ENCODE peak calls at places on chromosomes 13 and 19, in four cellular contexts. One of them, this sample, is unnamed.

GRCh38 chr13:33205804-33206221 is 79.7 kb downstream of the STARD13 start:
- DNase-seq in AG09319: no peak
- DNase-seq in tibial nerve: no peak
- DNase-seq in lower lobe of right lung: no peak
- DNase-seq in this sample: no peak

GRCh38 chr13:73138967-73139491 is 80.2 kb downstream of the KLF5 start:
- DNase-seq in lower lobe of right lung: no peak
- DNase-seq in AG09319: no peak
- DNase-seq in tibial nerve: no peak
- DNase-seq in this sample: no peak

GRCh38 chr19:3618144-3618810 is 8.3 kb downstream of the CACTIN start:
- DNase-seq in AG09319: no peak
- DNase-seq in tibial nerve: peak
- DNase-seq in lower lobe of right lung: no peak
- DNase-seq in this sample: peak

GRCh38 chr13:69660155-69660554 is 447.5 kb upstream of the ATXN8OS start:
- DNase-seq in tibial nerve: no peak
- DNase-seq in AG09319: no peak
- DNase-seq in lower lobe of right lung: no peak
- DNase-seq in this sample: no peak

GRCh38 chr19:32829345-32829896 is 40.1 kb downstream of the SLC7A9 start:
- DNase-seq in tibial nerve: no peak
- DNase-seq in AG09319: no peak
- DNase-seq in lower lobe of right lung: no peak
- DNase-seq in this sample: no peak

GRCh38 chr13:100128373-100128772 is 39.5 kb downstream of the PCCA start:
- DNase-seq in lower lobe of right lung: no peak
- DNase-seq in AG09319: no peak
- DNase-seq in tibial nerve: no peak
- DNase-seq in this sample: no peak

GRCh38 chr19:6593651-6594416 is 2.9 kb upstream of the CD70 start:
- DNase-seq in tibial nerve: no peak
- DNase-seq in AG09319: no peak
- DNase-seq in lower lobe of right lung: no peak
- DNase-seq in this sample: no peak

GRCh38 chr13:50365683-50366391 is 350.6 kb downstream of the KCNRG start:
- DNase-seq in tibial nerve: no peak
- DNase-seq in AG09319: no peak
- DNase-seq in lower lobe of right lung: peak
- DNase-seq in this sample: no peak

GRCh38 chr13:28421674-28422410 is 73.1 kb downstream of the FLT1 start:
- DNase-seq in AG09319: no peak
- DNase-seq in tibial nerve: no peak
- DNase-seq in lower lobe of right lung: no peak
- DNase-seq in this sample: no peak

GRCh38 chr19:46574533-46574932 is 26.6 kb upstream of the CALM3 start:
- DNase-seq in tibial nerve: no peak
- DNase-seq in AG09319: no peak
- DNase-seq in lower lobe of right lung: no peak
- DNase-seq in this sample: no peak

GRCh38 chr13:70723732-70724131 is 615.5 kb upstream of the KLHL1 start:
- DNase-seq in tibial nerve: no peak
- DNase-seq in AG09319: no peak
- DNase-seq in lower lobe of right lung: no peak
- DNase-seq in this sample: no peak

GRCh38 chr13:113849546-113849945 is 14.3 kb downstream of the GAS6 start:
- DNase-seq in lower lobe of right lung: no peak
- DNase-seq in tibial nerve: no peak
- DNase-seq in AG09319: no peak
- DNase-seq in this sample: no peak

GRCh38 chr13:20721454-20722357 is 18.2 kb downstream of the IL17D start:
- DNase-seq in AG09319: no peak
- DNase-seq in lower lobe of right lung: no peak
- DNase-seq in tibial nerve: peak
- DNase-seq in this sample: no peak

GRCh38 chr19:37987356-37988332 is 80.6 kb downstream of the SIPA1L3 start:
- DNase-seq in tibial nerve: no peak
- DNase-seq in lower lobe of right lung: no peak
- DNase-seq in AG09319: no peak
- DNase-seq in this sample: no peak
- TF ChIP-seq CTCF in tibial nerve: no peak
- TF ChIP-seq CTCF in lower lobe of right lung: no peak
- TF ChIP-seq CTCF in AG09319: no peak
- TF ChIP-seq CTCF in this sample: no peak

GRCh38 chr13:110499621-110500281 is 61.8 kb downstream of the RAB20 start:
- DNase-seq in lower lobe of right lung: no peak
- DNase-seq in tibial nerve: no peak
- DNase-seq in AG09319: peak
- DNase-seq in this sample: no peak
- TF ChIP-seq CTCF in lower lobe of right lung: no peak
- TF ChIP-seq CTCF in tibial nerve: no peak
- TF ChIP-seq CTCF in AG09319: no peak
- TF ChIP-seq CTCF in this sample: no peak

DNA sequence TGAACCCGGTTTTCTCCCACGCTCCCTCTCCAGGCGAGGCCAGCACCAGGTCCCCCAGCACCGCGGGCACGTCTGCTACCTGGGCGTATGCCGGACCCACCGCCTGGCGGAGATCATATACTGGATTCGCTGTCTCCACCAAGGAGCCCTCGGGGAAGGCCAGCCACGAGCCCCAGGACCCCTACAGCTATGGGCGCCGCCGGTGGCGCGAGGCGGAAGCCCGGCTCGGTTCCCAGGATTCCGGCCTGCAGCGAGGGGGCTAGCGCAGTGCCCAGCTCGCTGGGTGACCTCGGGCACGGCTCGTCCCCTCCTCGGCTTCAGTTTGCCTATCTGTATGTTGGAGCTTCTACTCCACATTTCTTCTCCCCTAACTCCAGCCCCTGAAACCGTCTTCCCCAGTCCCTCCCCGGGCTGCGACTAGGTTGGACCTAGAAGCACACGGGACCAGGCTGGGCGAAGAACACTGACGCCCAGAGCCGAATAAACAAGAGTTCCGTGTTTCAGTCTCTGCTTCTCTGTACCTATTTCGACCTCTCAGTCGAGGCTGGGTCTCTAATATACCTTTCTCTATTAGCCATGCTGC is 752 bp upstream of the CPT1C start:
- DNase-seq in AG09319: no peak
- DNase-seq in lower lobe of right lung: no peak
- DNase-seq in tibial nerve: no peak
- DNase-seq in this sample: no peak
- TF ChIP-seq CTCF in AG09319: no peak
- TF ChIP-seq CTCF in lower lobe of right lung: no peak
- TF ChIP-seq CTCF in tibial nerve: no peak
- TF ChIP-seq CTCF in this sample: no peak

DNA sequence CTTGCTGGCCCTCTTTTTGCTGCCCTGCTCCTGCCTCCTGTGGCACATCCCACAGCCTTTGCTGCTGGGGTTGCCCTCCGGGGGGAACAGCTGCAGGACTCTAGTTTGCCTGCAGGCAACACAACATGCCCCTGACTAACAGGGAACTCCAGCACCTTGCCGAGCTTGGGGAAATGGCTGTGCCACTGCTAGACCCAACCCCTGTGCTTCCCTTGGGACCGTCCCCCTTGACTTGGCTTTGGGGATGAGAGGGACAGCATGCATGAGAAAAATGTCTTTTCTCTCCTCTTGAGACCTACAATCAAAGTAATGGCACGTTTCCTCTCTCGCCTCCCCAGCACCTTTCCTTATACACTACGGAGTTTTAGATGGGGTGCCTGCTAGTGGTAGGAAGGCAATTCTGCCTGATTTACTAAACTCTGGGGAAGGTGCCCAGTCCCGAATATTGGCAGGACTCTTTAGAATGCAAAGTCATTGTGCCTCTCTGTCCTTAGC is 12.4 kb upstream of the VWA8 start:
- DNase-seq in lower lobe of right lung: no peak
- DNase-seq in tibial nerve: no peak
- DNase-seq in AG09319: no peak
- DNase-seq in this sample: no peak
- TF ChIP-seq CTCF in lower lobe of right lung: no peak
- TF ChIP-seq CTCF in tibial nerve: no peak
- TF ChIP-seq CTCF in AG09319: no peak
- TF ChIP-seq CTCF in this sample: no peak

GRCh38 chr13:81610613-81611012 is 1269.7 kb upstream of the SPRY2 start:
- DNase-seq in AG09319: no peak
- DNase-seq in tibial nerve: no peak
- DNase-seq in lower lobe of right lung: no peak
- DNase-seq in this sample: no peak
- TF ChIP-seq CTCF in AG09319: no peak
- TF ChIP-seq CTCF in tibial nerve: no peak
- TF ChIP-seq CTCF in lower lobe of right lung: no peak
- TF ChIP-seq CTCF in this sample: no peak

DNA sequence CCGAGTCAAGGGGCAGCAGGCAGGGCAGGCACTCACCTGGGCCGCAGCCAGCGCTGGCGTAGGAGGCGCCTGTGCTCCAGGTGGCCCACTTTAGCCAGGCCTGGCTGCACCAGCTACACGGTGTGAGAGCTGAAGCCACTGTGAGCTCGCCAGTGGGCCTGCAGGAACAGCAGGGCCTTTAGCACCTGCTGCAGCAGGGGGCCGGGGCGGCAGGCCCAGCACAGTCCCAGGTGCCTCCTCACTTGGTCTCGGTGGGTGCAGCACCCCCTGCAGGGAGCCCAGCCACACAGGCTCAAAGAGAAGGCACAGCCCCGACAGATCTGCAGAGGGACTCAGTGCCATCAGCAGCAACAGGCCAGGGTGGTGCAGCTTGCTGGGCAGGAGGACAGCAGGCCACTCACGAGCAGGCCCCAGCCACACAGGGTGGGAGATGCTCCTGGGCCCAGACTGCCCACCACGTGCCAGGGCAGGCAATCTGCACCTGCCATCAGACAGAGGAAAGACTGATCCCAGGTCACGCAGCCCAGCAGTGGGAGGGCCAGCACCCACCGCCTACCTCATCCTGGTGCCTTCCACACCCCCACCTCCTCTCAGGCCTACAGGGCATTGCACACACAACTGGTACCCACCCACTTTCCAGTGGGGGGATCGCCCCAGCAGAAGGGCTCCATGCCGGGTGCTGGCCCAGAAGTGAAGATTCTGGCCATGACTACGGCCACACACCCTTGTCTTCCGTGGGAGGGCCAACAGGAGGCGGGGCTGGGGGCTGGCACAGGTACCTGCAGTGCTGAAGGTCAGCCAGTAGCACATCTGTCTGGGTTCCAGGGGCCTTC is 15.8 kb downstream of the ARHGAP33 start:
- DNase-seq in lower lobe of right lung: no peak
- DNase-seq in AG09319: no peak
- DNase-seq in tibial nerve: no peak
- DNase-seq in this sample: peak
- TF ChIP-seq CTCF in lower lobe of right lung: no peak
- TF ChIP-seq CTCF in AG09319: no peak
- TF ChIP-seq CTCF in tibial nerve: no peak
- TF ChIP-seq CTCF in this sample: no peak

DNA sequence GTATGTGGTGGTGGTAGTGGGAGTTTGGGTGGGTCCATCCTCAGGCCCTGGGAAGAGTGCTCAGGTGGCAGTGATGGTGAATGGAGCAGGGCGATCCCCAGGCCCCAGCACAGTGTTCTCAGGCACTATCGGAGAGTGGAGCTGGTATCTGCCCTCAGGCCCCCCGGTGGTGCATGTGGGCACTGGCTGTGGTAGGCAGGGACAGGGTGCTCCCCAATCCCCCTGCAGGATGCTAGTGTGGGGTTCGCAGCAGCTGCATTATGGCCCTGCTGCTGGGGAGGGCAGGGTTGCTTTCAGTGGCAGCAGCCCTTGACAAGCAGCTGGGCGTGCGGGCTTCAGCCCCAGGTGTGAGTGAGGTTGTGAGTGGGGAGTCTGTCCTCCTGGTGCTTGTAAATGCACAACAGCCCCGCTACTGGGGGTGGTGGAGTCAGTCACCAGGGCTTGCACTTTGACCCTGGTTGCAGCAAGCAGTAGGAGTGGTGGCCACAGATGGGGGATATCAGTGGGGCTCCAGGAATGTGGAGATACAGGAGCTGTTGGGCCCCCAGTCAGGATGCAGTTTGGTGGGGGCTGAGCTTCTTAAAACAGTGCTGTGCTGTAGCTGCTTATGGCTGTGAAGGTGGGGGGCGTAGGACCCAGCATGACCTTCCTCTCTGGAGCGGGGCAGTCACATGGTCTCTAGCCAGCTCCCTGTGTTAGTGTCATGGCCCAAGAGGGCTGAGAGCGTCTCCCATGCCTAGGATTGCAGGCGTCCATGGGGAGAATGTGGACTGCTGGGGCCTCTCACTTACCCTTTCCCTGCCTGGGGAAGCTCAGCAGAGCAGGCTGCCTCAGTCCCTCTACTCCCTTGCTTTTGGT is 38.7 kb upstream of the ARHGEF7 start:
- DNase-seq in tibial nerve: no peak
- DNase-seq in lower lobe of right lung: no peak
- DNase-seq in AG09319: no peak
- DNase-seq in this sample: no peak
- TF ChIP-seq CTCF in tibial nerve: no peak
- TF ChIP-seq CTCF in lower lobe of right lung: no peak
- TF ChIP-seq CTCF in AG09319: no peak
- TF ChIP-seq CTCF in this sample: no peak

GRCh38 chr19:49907745-49908446 is 11.2 kb upstream of the IL4I1 start:
- DNase-seq in tibial nerve: no peak
- DNase-seq in AG09319: no peak
- DNase-seq in lower lobe of right lung: no peak
- DNase-seq in this sample: no peak
- TF ChIP-seq CTCF in tibial nerve: no peak
- TF ChIP-seq CTCF in AG09319: no peak
- TF ChIP-seq CTCF in lower lobe of right lung: no peak
- TF ChIP-seq CTCF in this sample: no peak

GRCh38 chr13:41401371-41401770 is 56.0 kb upstream of the RGCC start:
- DNase-seq in lower lobe of right lung: no peak
- DNase-seq in tibial nerve: no peak
- DNase-seq in AG09319: no peak
- DNase-seq in this sample: no peak
- TF ChIP-seq CTCF in lower lobe of right lung: no peak
- TF ChIP-seq CTCF in tibial nerve: no peak
- TF ChIP-seq CTCF in AG09319: no peak
- TF ChIP-seq CTCF in this sample: no peak

GRCh38 chr19:18417250-18418033 is 1.8 kb upstream of the SSBP4 start:
- DNase-seq in AG09319: no peak
- DNase-seq in tibial nerve: no peak
- DNase-seq in lower lobe of right lung: peak
- DNase-seq in this sample: peak
- TF ChIP-seq CTCF in AG09319: no peak
- TF ChIP-seq CTCF in tibial nerve: no peak
- TF ChIP-seq CTCF in lower lobe of right lung: no peak
- TF ChIP-seq CTCF in this sample: no peak